ENCODE peak calls at places on chromosome 20, in ten cellular contexts. One of them, this sample, is unnamed.

GRCh38 chr20:15654208-15654649 is 919.0 kb downstream of the KIF16B start:
- DNase-seq in neural progenitor cell: peak
- DNase-seq in thoracic aorta: no peak
- DNase-seq in omental fat pad: no peak
- DNase-seq in sigmoid colon: no peak
- DNase-seq in endodermal cell: peak
- DNase-seq in HCT116: peak
- DNase-seq in tibial nerve: no peak
- DNase-seq in nephron progenitor cell: peak
- DNase-seq in HFFc6: peak
- DNase-seq in this sample: no peak

GRCh38 chr20:46000571-46001145 is 8.1 kb upstream of the MMP9 start:
- DNase-seq in omental fat pad: no peak
- DNase-seq in HFFc6: no peak
- DNase-seq in HCT116: no peak
- DNase-seq in neural progenitor cell: no peak
- DNase-seq in thoracic aorta: no peak
- DNase-seq in nephron progenitor cell: no peak
- DNase-seq in tibial nerve: no peak
- DNase-seq in sigmoid colon: peak
- DNase-seq in endodermal cell: peak
- DNase-seq in this sample: no peak

GRCh38 chr20:19621072-19621471 is 137.0 kb upstream of the RIN2 start:
- DNase-seq in HCT116: no peak
- DNase-seq in tibial nerve: no peak
- DNase-seq in omental fat pad: no peak
- DNase-seq in endodermal cell: no peak
- DNase-seq in thoracic aorta: no peak
- DNase-seq in sigmoid colon: no peak
- DNase-seq in HFFc6: no peak
- DNase-seq in nephron progenitor cell: no peak
- DNase-seq in neural progenitor cell: no peak
- DNase-seq in this sample: no peak

GRCh38 chr20:47981242-47981641 is 196.0 kb upstream of the SULF2 start:
- DNase-seq in sigmoid colon: no peak
- DNase-seq in HFFc6: no peak
- DNase-seq in thoracic aorta: no peak
- DNase-seq in nephron progenitor cell: no peak
- DNase-seq in tibial nerve: no peak
- DNase-seq in omental fat pad: no peak
- DNase-seq in neural progenitor cell: no peak
- DNase-seq in endodermal cell: peak
- DNase-seq in HCT116: no peak
- DNase-seq in this sample: no peak

GRCh38 chr20:53857723-53858236 is 212.6 kb downstream of the BCAS1 start:
- DNase-seq in omental fat pad: no peak
- DNase-seq in HCT116: no peak
- DNase-seq in tibial nerve: no peak
- DNase-seq in endodermal cell: no peak
- DNase-seq in nephron progenitor cell: no peak
- DNase-seq in neural progenitor cell: no peak
- DNase-seq in thoracic aorta: no peak
- DNase-seq in sigmoid colon: no peak
- DNase-seq in HFFc6: no peak
- DNase-seq in this sample: no peak

GRCh38 chr20:13809373-13809772 is 24.5 kb downstream of the NDUFAF5 start:
- DNase-seq in thoracic aorta: no peak
- DNase-seq in HFFc6: no peak
- DNase-seq in sigmoid colon: no peak
- DNase-seq in nephron progenitor cell: no peak
- DNase-seq in neural progenitor cell: no peak
- DNase-seq in tibial nerve: no peak
- DNase-seq in HCT116: no peak
- DNase-seq in endodermal cell: no peak
- DNase-seq in omental fat pad: no peak
- DNase-seq in this sample: no peak

GRCh38 chr20:41038149-41038877 is 9.7 kb downstream of the TOP1 start:
- DNase-seq in nephron progenitor cell: no peak
- DNase-seq in sigmoid colon: no peak
- DNase-seq in omental fat pad: no peak
- DNase-seq in neural progenitor cell: no peak
- DNase-seq in tibial nerve: no peak
- DNase-seq in thoracic aorta: no peak
- DNase-seq in HCT116: no peak
- DNase-seq in endodermal cell: no peak
- DNase-seq in HFFc6: no peak
- DNase-seq in this sample: no peak

GRCh38 chr20:1819311-1820136 is 75.7 kb upstream of the SIRPA start:
- DNase-seq in sigmoid colon: no peak
- DNase-seq in HFFc6: no peak
- DNase-seq in omental fat pad: no peak
- DNase-seq in neural progenitor cell: no peak
- DNase-seq in tibial nerve: no peak
- DNase-seq in endodermal cell: peak
- DNase-seq in nephron progenitor cell: no peak
- DNase-seq in HCT116: no peak
- DNase-seq in thoracic aorta: no peak
- DNase-seq in this sample: peak

GRCh38 chr20:45322952-45323383 is 14.9 kb upstream of the MATN4 start:
- DNase-seq in sigmoid colon: peak
- DNase-seq in thoracic aorta: no peak
- DNase-seq in nephron progenitor cell: no peak
- DNase-seq in neural progenitor cell: no peak
- DNase-seq in HCT116: peak
- DNase-seq in omental fat pad: no peak
- DNase-seq in endodermal cell: no peak
- DNase-seq in tibial nerve: no peak
- DNase-seq in HFFc6: peak
- DNase-seq in this sample: peak

GRCh38 chr20:57661201-57662027 is 41.2 kb upstream of the ZBP1 start:
- DNase-seq in omental fat pad: no peak
- DNase-seq in HFFc6: no peak
- DNase-seq in HCT116: no peak
- DNase-seq in neural progenitor cell: no peak
- DNase-seq in tibial nerve: peak
- DNase-seq in nephron progenitor cell: peak
- DNase-seq in sigmoid colon: peak
- DNase-seq in thoracic aorta: peak
- DNase-seq in endodermal cell: peak
- DNase-seq in this sample: peak

GRCh38 chr20:3687655-3688054 is 5.8 kb upstream of the ADAM33 start:
- DNase-seq in HCT116: peak
- DNase-seq in neural progenitor cell: peak
- DNase-seq in omental fat pad: no peak
- DNase-seq in endodermal cell: no peak
- DNase-seq in HFFc6: peak
- DNase-seq in nephron progenitor cell: no peak
- DNase-seq in thoracic aorta: no peak
- DNase-seq in sigmoid colon: no peak
- DNase-seq in tibial nerve: no peak
- DNase-seq in this sample: no peak

GRCh38 chr20:44113642-44113945 is 73.4 kb downstream of the JPH2 start:
- DNase-seq in nephron progenitor cell: no peak
- DNase-seq in HFFc6: no peak
- DNase-seq in HCT116: no peak
- DNase-seq in endodermal cell: no peak
- DNase-seq in thoracic aorta: no peak
- DNase-seq in tibial nerve: no peak
- DNase-seq in omental fat pad: no peak
- DNase-seq in neural progenitor cell: no peak
- DNase-seq in sigmoid colon: no peak
- DNase-seq in this sample: no peak

GRCh38 chr20:58296328-58296837 is 13.1 kb upstream of the RAB22A start:
- DNase-seq in omental fat pad: no peak
- DNase-seq in HFFc6: no peak
- DNase-seq in neural progenitor cell: no peak
- DNase-seq in thoracic aorta: no peak
- DNase-seq in HCT116: no peak
- DNase-seq in sigmoid colon: no peak
- DNase-seq in nephron progenitor cell: no peak
- DNase-seq in tibial nerve: no peak
- DNase-seq in endodermal cell: no peak
- DNase-seq in this sample: no peak

GRCh38 chr20:40073535-40074111 is 615.4 kb downstream of the MAFB start:
- DNase-seq in HFFc6: no peak
- DNase-seq in nephron progenitor cell: peak
- DNase-seq in thoracic aorta: no peak
- DNase-seq in tibial nerve: no peak
- DNase-seq in neural progenitor cell: peak
- DNase-seq in endodermal cell: peak
- DNase-seq in sigmoid colon: no peak
- DNase-seq in omental fat pad: no peak
- DNase-seq in HCT116: no peak
- DNase-seq in this sample: no peak

GRCh38 chr20:4607287-4607713 is 114.4 kb upstream of the PRND start:
- DNase-seq in sigmoid colon: no peak
- DNase-seq in omental fat pad: peak
- DNase-seq in tibial nerve: peak
- DNase-seq in neural progenitor cell: peak
- DNase-seq in thoracic aorta: no peak
- DNase-seq in HCT116: peak
- DNase-seq in nephron progenitor cell: peak
- DNase-seq in HFFc6: peak
- DNase-seq in endodermal cell: peak
- DNase-seq in this sample: no peak

GRCh38 chr20:63755933-63756647 is 16.5 kb downstream of the SLC2A4RG start:
- DNase-seq in thoracic aorta: no peak
- DNase-seq in tibial nerve: no peak
- DNase-seq in HCT116: no peak
- DNase-seq in endodermal cell: no peak
- DNase-seq in nephron progenitor cell: no peak
- DNase-seq in neural progenitor cell: no peak
- DNase-seq in HFFc6: no peak
- DNase-seq in sigmoid colon: no peak
- DNase-seq in omental fat pad: no peak
- DNase-seq in this sample: peak

GRCh38 chr20:36775196-36775595 is 1.6 kb upstream of the DSN1 start:
- DNase-seq in sigmoid colon: no peak
- DNase-seq in omental fat pad: no peak
- DNase-seq in HFFc6: no peak
- DNase-seq in neural progenitor cell: no peak
- DNase-seq in endodermal cell: no peak
- DNase-seq in nephron progenitor cell: no peak
- DNase-seq in HCT116: no peak
- DNase-seq in thoracic aorta: no peak
- DNase-seq in tibial nerve: no peak
- DNase-seq in this sample: no peak
- TF ChIP-seq CTCF in sigmoid colon: no peak
- TF ChIP-seq CTCF in omental fat pad: no peak
- TF ChIP-seq CTCF in HFFc6: no peak
- TF ChIP-seq CTCF in neural progenitor cell: no peak
- TF ChIP-seq CTCF in endodermal cell: no peak
- TF ChIP-seq CTCF in nephron progenitor cell: no peak
- TF ChIP-seq CTCF in HCT116: no peak
- TF ChIP-seq CTCF in thoracic aorta: no peak
- TF ChIP-seq CTCF in tibial nerve: no peak
- TF ChIP-seq CTCF in this sample: no peak

GRCh38 chr20:62133864-62134263 is 9.3 kb downstream of the PSMA7 start:
- DNase-seq in thoracic aorta: no peak
- DNase-seq in tibial nerve: no peak
- DNase-seq in sigmoid colon: no peak
- DNase-seq in HFFc6: no peak
- DNase-seq in nephron progenitor cell: no peak
- DNase-seq in endodermal cell: peak
- DNase-seq in HCT116: no peak
- DNase-seq in omental fat pad: no peak
- DNase-seq in neural progenitor cell: no peak
- DNase-seq in this sample: no peak
- TF ChIP-seq CTCF in thoracic aorta: no peak
- TF ChIP-seq CTCF in tibial nerve: no peak
- TF ChIP-seq CTCF in sigmoid colon: no peak
- TF ChIP-seq CTCF in HFFc6: peak
- TF ChIP-seq CTCF in nephron progenitor cell: no peak
- TF ChIP-seq CTCF in endodermal cell: peak
- TF ChIP-seq CTCF in HCT116: no peak
- TF ChIP-seq CTCF in omental fat pad: no peak
- TF ChIP-seq CTCF in neural progenitor cell: peak
- TF ChIP-seq CTCF in this sample: no peak

GRCh38 chr20:37897008-37897548 is 5.8 kb upstream of the VSTM2L start:
- DNase-seq in HFFc6: no peak
- DNase-seq in sigmoid colon: no peak
- DNase-seq in neural progenitor cell: peak
- DNase-seq in omental fat pad: no peak
- DNase-seq in tibial nerve: no peak
- DNase-seq in HCT116: no peak
- DNase-seq in thoracic aorta: no peak
- DNase-seq in endodermal cell: peak
- DNase-seq in nephron progenitor cell: peak
- DNase-seq in this sample: no peak
- TF ChIP-seq CTCF in HFFc6: peak
- TF ChIP-seq CTCF in sigmoid colon: no peak
- TF ChIP-seq CTCF in neural progenitor cell: peak
- TF ChIP-seq CTCF in omental fat pad: no peak
- TF ChIP-seq CTCF in tibial nerve: no peak
- TF ChIP-seq CTCF in HCT116: no peak
- TF ChIP-seq CTCF in thoracic aorta: no peak
- TF ChIP-seq CTCF in endodermal cell: peak
- TF ChIP-seq CTCF in nephron progenitor cell: peak
- TF ChIP-seq CTCF in this sample: no peak

GRCh38 chr20:49054032-49054643 is 8.0 kb downstream of the CSE1L start:
- DNase-seq in endodermal cell: no peak
- DNase-seq in tibial nerve: no peak
- DNase-seq in sigmoid colon: no peak
- DNase-seq in omental fat pad: no peak
- DNase-seq in HFFc6: no peak
- DNase-seq in thoracic aorta: no peak
- DNase-seq in nephron progenitor cell: no peak
- DNase-seq in neural progenitor cell: no peak
- DNase-seq in HCT116: no peak
- DNase-seq in this sample: no peak
- TF ChIP-seq CTCF in endodermal cell: no peak
- TF ChIP-seq CTCF in tibial nerve: no peak
- TF ChIP-seq CTCF in sigmoid colon: no peak
- TF ChIP-seq CTCF in omental fat pad: no peak
- TF ChIP-seq CTCF in HFFc6: no peak
- TF ChIP-seq CTCF in thoracic aorta: no peak
- TF ChIP-seq CTCF in nephron progenitor cell: no peak
- TF ChIP-seq CTCF in neural progenitor cell: no peak
- TF ChIP-seq CTCF in HCT116: no peak
- TF ChIP-seq CTCF in this sample: no peak

GRCh38 chr20:31934968-31935764 is 16.7 kb downstream of the PDRG1 start:
- DNase-seq in HCT116: no peak
- DNase-seq in endodermal cell: peak
- DNase-seq in HFFc6: no peak
- DNase-seq in nephron progenitor cell: no peak
- DNase-seq in sigmoid colon: no peak
- DNase-seq in neural progenitor cell: peak
- DNase-seq in thoracic aorta: no peak
- DNase-seq in tibial nerve: no peak
- DNase-seq in omental fat pad: no peak
- DNase-seq in this sample: no peak
- TF ChIP-seq CTCF in HCT116: no peak
- TF ChIP-seq CTCF in endodermal cell: peak
- TF ChIP-seq CTCF in HFFc6: peak
- TF ChIP-seq CTCF in nephron progenitor cell: peak
- TF ChIP-seq CTCF in sigmoid colon: no peak
- TF ChIP-seq CTCF in neural progenitor cell: peak
- TF ChIP-seq CTCF in thoracic aorta: no peak
- TF ChIP-seq CTCF in tibial nerve: no peak
- TF ChIP-seq CTCF in omental fat pad: no peak
- TF ChIP-seq CTCF in this sample: no peak

GRCh38 chr20:18019068-18019467 is 38.6 kb downstream of the OVOL2 start:
- DNase-seq in sigmoid colon: no peak
- DNase-seq in omental fat pad: no peak
- DNase-seq in tibial nerve: no peak
- DNase-seq in nephron progenitor cell: no peak
- DNase-seq in neural progenitor cell: peak
- DNase-seq in HFFc6: no peak
- DNase-seq in endodermal cell: peak
- DNase-seq in HCT116: no peak
- DNase-seq in thoracic aorta: no peak
- DNase-seq in this sample: no peak
- TF ChIP-seq CTCF in sigmoid colon: no peak
- TF ChIP-seq CTCF in omental fat pad: no peak
- TF ChIP-seq CTCF in tibial nerve: no peak
- TF ChIP-seq CTCF in nephron progenitor cell: no peak
- TF ChIP-seq CTCF in neural progenitor cell: peak
- TF ChIP-seq CTCF in HFFc6: peak
- TF ChIP-seq CTCF in endodermal cell: peak
- TF ChIP-seq CTCF in HCT116: peak
- TF ChIP-seq CTCF in thoracic aorta: no peak
- TF ChIP-seq CTCF in this sample: peak

This sample was measured in CD14-positive monocyte.